ENCODE peak calls at places on chromosome 6, in six cellular contexts. B is transverse colon, E is ovary, R is tibial nerve, Y is stomach, F is A549. Q is an unnamed sample. For H3K4me1, the result is how much of the 10 kb centered on the place peaks cover.

GRCh38 chr6:158796353-158796752 is 22.8 kb downstream of the EZR start:
- DNase-seq in E (no peak), F (no peak), R (no peak), B (no peak), Y (peak), Q (no peak)

GRCh38 chr6:136365781-136366354 is 76.2 kb upstream of the BCLAF1 start:
- DNase-seq in B (peak), Y (peak), R (peak), E (no peak), F (no peak), Q (peak)

GRCh38 chr6:45652393-45652792 is 274.7 kb upstream of the SUPT3H start:
- DNase-seq in Y (no peak), E (no peak), F (no peak), B (no peak), R (no peak), Q (no peak)

GRCh38 chr6:72260489-72260888 is 361.4 kb upstream of the KCNQ5 start:
- DNase-seq in E (no peak), R (no peak), B (no peak), Y (no peak), F (no peak), Q (no peak)

GRCh38 chr6:144405173-144405572 is 120.0 kb downstream of the UTRN start:
- DNase-seq in B (no peak), R (no peak), Y (no peak), F (no peak), E (no peak), Q (no peak)

GRCh38 chr6:110769923-110770322 is 45.3 kb downstream of the CDK19 start:
- DNase-seq in B (no peak), F (no peak), R (no peak), Y (no peak), E (no peak), Q (no peak)

GRCh38 chr6:30914854-30915590 is 984 bp downstream of the VARS2 start:
- DNase-seq in R (no peak), Y (no peak), F (no peak), E (peak), B (no peak), Q (no peak)

GRCh38 chr6:1856381-1856780 is 246.7 kb downstream of the FOXC1 start:
- DNase-seq in E (no peak), R (peak), B (peak), Y (no peak), F (no peak), Q (no peak)

GRCh38 chr6:4812068-4812467 is 35.9 kb downstream of the CDYL start:
- DNase-seq in B (no peak), Y (no peak), F (no peak), R (no peak), E (no peak), Q (no peak)

GRCh38 chr6:7238900-7239589 is 74.0 kb downstream of the SSR1 start:
- DNase-seq in E (peak), F (peak), Y (peak), B (peak), R (peak), Q (peak)

GRCh38 chr6:133646021-133646682 is 242.8 kb upstream of the TCF21 start:
- DNase-seq in Y (no peak), E (no peak), F (peak), B (no peak), R (no peak), Q (no peak)

GRCh38 chr6:100504786-100505737 is 40.3 kb upstream of the SIM1 start:
- DNase-seq in B (no peak), F (peak), E (no peak), R (no peak), Y (no peak), Q (no peak)

GRCh38 chr6:134452901-134453300 is 135.0 kb upstream of the SGK1 start:
- DNase-seq in E (no peak), Y (no peak), R (no peak), B (no peak), F (no peak), Q (no peak)

GRCh38 chr6:31057426-31058003 is 47.2 kb downstream of the MUC22 start:
- DNase-seq in R (no peak), Y (no peak), B (no peak), F (no peak), E (no peak), Q (no peak)

GRCh38 chr6:6804843-6805680 is 216.5 kb downstream of the LY86 start:
- DNase-seq in B (no peak), E (no peak), R (no peak), Y (peak), F (no peak), Q (no peak)

GRCh38 chr6:157946865-157947532 is 34.7 kb upstream of the SYNJ2 start:
- DNase-seq in B (no peak), Y (no peak), R (no peak), F (peak), E (no peak), Q (no peak)

GRCh38 chr6:32982084-32982701 is 13.8 kb downstream of the BRD2 start:
- DNase-seq in B (no peak), F (no peak), E (no peak), R (no peak), Y (no peak), Q (no peak)

GRCh38 chr6:70353343-70353913 is 50.5 kb upstream of the COL9A1 start:
- DNase-seq in Y (no peak), F (no peak), R (no peak), E (no peak), B (no peak), Q (no peak)

GRCh38 chr6:32947552-32948465 is 5.1 kb downstream of the HLA-DMA start:
- DNase-seq in Y (no peak), F (peak), E (no peak), B (peak), R (no peak), Q (no peak)

GRCh38 chr6:4588163-4588562 is 188.0 kb upstream of the CDYL start:
- DNase-seq in R (no peak), E (no peak), Y (no peak), B (no peak), F (no peak), Q (no peak)

GRCh38 chr6:89843070-89843469 is 13.4 kb downstream of the CASP8AP2 start:
- DNase-seq in E (no peak), Y (no peak), F (no peak), R (no peak), B (no peak), Q (no peak)

GRCh38 chr6:34298941-34299340 is 50.1 kb upstream of the SMIM29 start:
- DNase-seq in R (no peak), B (no peak), Y (no peak), E (no peak), F (no peak), Q (no peak)
- H3K4me1 ChIP-seq in R (under half), B (under half), Y (under half), E (under half), F (under half), Q (under half)

GRCh38 chr6:20092071-20092566 is 120.2 kb downstream of the MBOAT1 start:
- DNase-seq in F (peak), Y (no peak), E (no peak), B (no peak), R (no peak), Q (no peak)
- TF ChIP-seq EP300 in F (no peak), Y (no peak), E (no peak), B (no peak), R (no peak), Q (no peak)

GRCh38 chr6:116251568-116252384 is 2.1 kb downstream of the TSPYL4 start:
- DNase-seq in R (no peak), E (no peak), B (no peak), F (no peak), Y (no peak), Q (no peak)
- H3K4me3 ChIP-seq in R (peak), E (no peak), B (no peak), F (no peak), Y (no peak), Q (no peak)

GRCh38 chr6:113631616-113632015 is 225.5 kb upstream of the MARCKS start:
- DNase-seq in B (no peak), R (no peak), E (no peak), F (no peak), Y (no peak), Q (no peak)

GRCh38 chr6:113635222-113635970 is 221.7 kb upstream of the MARCKS start:
- DNase-seq in F (no peak), R (no peak), B (no peak), Y (no peak), E (no peak), Q (no peak)

GRCh38 chr6:113632220-113632864 is 224.8 kb upstream of the MARCKS start:
- DNase-seq in B (peak), R (no peak), F (peak), Y (peak), E (no peak), Q (no peak)

GRCh38 chr6:113634352-113635163 is 222.6 kb upstream of the MARCKS start:
- DNase-seq in E (no peak), Y (no peak), R (no peak), F (peak), B (no peak), Q (no peak)

DNA sequence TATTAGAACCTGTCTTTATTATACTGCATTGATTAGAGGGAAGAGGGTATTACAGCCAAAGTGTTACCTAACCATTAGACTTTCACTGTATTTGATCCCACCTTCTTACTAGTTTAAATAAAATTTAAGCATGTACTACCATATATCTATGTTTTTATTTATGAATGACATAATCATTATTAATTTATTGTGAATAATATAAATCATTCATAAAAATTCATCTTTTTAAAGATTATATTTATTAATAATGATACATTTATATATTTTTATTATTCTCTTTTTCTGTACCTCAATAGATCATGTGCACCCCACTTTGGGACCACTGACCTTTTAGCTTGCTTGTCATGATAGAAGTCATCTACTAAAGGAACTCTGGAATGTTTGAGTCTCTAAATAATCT is 223.5 kb upstream of the MARCKS start:
- DNase-seq in B (no peak), E (no peak), F (no peak), Y (no peak), R (no peak), Q (no peak)
- H3K4me1 ChIP-seq in B (under half), E (under half), F (half or more), Y (half or more), R (under half), Q (under half)